ENCODE peak calls at places on chromosome 2, in seven cellular contexts. One of them, this sample, is unnamed. For H3K36me3, the result is how much of the 10 kb centered on the place peaks cover.

GRCh38 chr2:32832821-32833220 is 113.9 kb upstream of the LTBP1 start:
- DNase-seq in CD8-positive, alpha-beta T cell: no peak
- DNase-seq in brain microvascular endothelial cell: peak
- DNase-seq in MM.1S: no peak
- DNase-seq in astrocyte: peak
- DNase-seq in Peyer's patch: no peak
- DNase-seq in GM23338: peak
- DNase-seq in this sample: no peak

GRCh38 chr2:25437881-25438662 is 96.3 kb upstream of the DNMT3A start:
- DNase-seq in CD8-positive, alpha-beta T cell: no peak
- DNase-seq in brain microvascular endothelial cell: no peak
- DNase-seq in MM.1S: no peak
- DNase-seq in astrocyte: no peak
- DNase-seq in Peyer's patch: no peak
- DNase-seq in GM23338: no peak
- DNase-seq in this sample: no peak

GRCh38 chr2:73832905-73833304 is 4.1 kb downstream of the STAMBP start:
- DNase-seq in CD8-positive, alpha-beta T cell: no peak
- DNase-seq in brain microvascular endothelial cell: no peak
- DNase-seq in MM.1S: peak
- DNase-seq in astrocyte: peak
- DNase-seq in Peyer's patch: no peak
- DNase-seq in GM23338: no peak
- DNase-seq in this sample: no peak

GRCh38 chr2:64325852-64326577 is 127.9 kb upstream of the LGALSL start:
- DNase-seq in CD8-positive, alpha-beta T cell: peak
- DNase-seq in brain microvascular endothelial cell: no peak
- DNase-seq in MM.1S: peak
- DNase-seq in astrocyte: no peak
- DNase-seq in Peyer's patch: peak
- DNase-seq in GM23338: no peak
- DNase-seq in this sample: peak

GRCh38 chr2:206410714-206411113 is 32.6 kb upstream of the ADAM23 start:
- DNase-seq in CD8-positive, alpha-beta T cell: no peak
- DNase-seq in brain microvascular endothelial cell: no peak
- DNase-seq in MM.1S: no peak
- DNase-seq in astrocyte: no peak
- DNase-seq in Peyer's patch: no peak
- DNase-seq in GM23338: no peak
- DNase-seq in this sample: no peak

GRCh38 chr2:119490106-119490505 is 34.2 kb downstream of the SCTR start:
- DNase-seq in CD8-positive, alpha-beta T cell: no peak
- DNase-seq in brain microvascular endothelial cell: no peak
- DNase-seq in MM.1S: no peak
- DNase-seq in astrocyte: no peak
- DNase-seq in Peyer's patch: no peak
- DNase-seq in GM23338: no peak
- DNase-seq in this sample: no peak

GRCh38 chr2:128608911-128609880 is 290.5 kb upstream of the HS6ST1 start:
- DNase-seq in CD8-positive, alpha-beta T cell: no peak
- DNase-seq in brain microvascular endothelial cell: no peak
- DNase-seq in MM.1S: no peak
- DNase-seq in astrocyte: no peak
- DNase-seq in Peyer's patch: no peak
- DNase-seq in GM23338: no peak
- DNase-seq in this sample: no peak

GRCh38 chr2:239116456-239117246 is 268.8 kb downstream of the TWIST2 start:
- DNase-seq in CD8-positive, alpha-beta T cell: no peak
- DNase-seq in brain microvascular endothelial cell: peak
- DNase-seq in MM.1S: no peak
- DNase-seq in astrocyte: peak
- DNase-seq in Peyer's patch: no peak
- DNase-seq in GM23338: no peak
- DNase-seq in this sample: no peak

GRCh38 chr2:97734061-97734912 is 20.9 kb downstream of the ZAP70 start:
- DNase-seq in CD8-positive, alpha-beta T cell: no peak
- DNase-seq in brain microvascular endothelial cell: no peak
- DNase-seq in MM.1S: no peak
- DNase-seq in astrocyte: no peak
- DNase-seq in Peyer's patch: no peak
- DNase-seq in GM23338: no peak
- DNase-seq in this sample: no peak

GRCh38 chr2:196592331-196592911 is 47.1 kb upstream of the CCDC150 start:
- DNase-seq in CD8-positive, alpha-beta T cell: no peak
- DNase-seq in brain microvascular endothelial cell: peak
- DNase-seq in MM.1S: no peak
- DNase-seq in astrocyte: peak
- DNase-seq in Peyer's patch: no peak
- DNase-seq in GM23338: peak
- DNase-seq in this sample: no peak

GRCh38 chr2:79103199-79103598 is 15.4 kb upstream of the REG1B start:
- DNase-seq in CD8-positive, alpha-beta T cell: no peak
- DNase-seq in brain microvascular endothelial cell: no peak
- DNase-seq in MM.1S: no peak
- DNase-seq in astrocyte: no peak
- DNase-seq in Peyer's patch: no peak
- DNase-seq in GM23338: no peak
- DNase-seq in this sample: no peak

GRCh38 chr2:180787330-180787729 is 193.1 kb upstream of the UBE2E3 start:
- DNase-seq in CD8-positive, alpha-beta T cell: no peak
- DNase-seq in brain microvascular endothelial cell: no peak
- DNase-seq in MM.1S: no peak
- DNase-seq in astrocyte: peak
- DNase-seq in Peyer's patch: no peak
- DNase-seq in GM23338: no peak
- DNase-seq in this sample: no peak

GRCh38 chr2:97732436-97733340 is 19.3 kb downstream of the ZAP70 start:
- DNase-seq in CD8-positive, alpha-beta T cell: no peak
- DNase-seq in brain microvascular endothelial cell: no peak
- DNase-seq in MM.1S: no peak
- DNase-seq in astrocyte: no peak
- DNase-seq in Peyer's patch: no peak
- DNase-seq in GM23338: no peak
- DNase-seq in this sample: no peak

GRCh38 chr2:219385958-219386520 is 1.7 kb downstream of the DNPEP start:
- DNase-seq in CD8-positive, alpha-beta T cell: no peak
- DNase-seq in brain microvascular endothelial cell: no peak
- DNase-seq in MM.1S: no peak
- DNase-seq in astrocyte: no peak
- DNase-seq in Peyer's patch: no peak
- DNase-seq in GM23338: no peak
- DNase-seq in this sample: no peak

GRCh38 chr2:219388845-219389156 is 1.1 kb upstream of the DNPEP start:
- DNase-seq in CD8-positive, alpha-beta T cell: no peak
- DNase-seq in brain microvascular endothelial cell: no peak
- DNase-seq in MM.1S: no peak
- DNase-seq in astrocyte: no peak
- DNase-seq in Peyer's patch: no peak
- DNase-seq in GM23338: no peak
- DNase-seq in this sample: no peak

GRCh38 chr2:219386532-219387280 is 1.0 kb downstream of the DNPEP start:
- DNase-seq in CD8-positive, alpha-beta T cell: no peak
- DNase-seq in brain microvascular endothelial cell: no peak
- DNase-seq in MM.1S: no peak
- DNase-seq in astrocyte: no peak
- DNase-seq in Peyer's patch: no peak
- DNase-seq in GM23338: no peak
- DNase-seq in this sample: no peak

GRCh38 chr2:219387284-219388126 is at the start of gene DNPEP:
- DNase-seq in CD8-positive, alpha-beta T cell: peak
- DNase-seq in brain microvascular endothelial cell: peak
- DNase-seq in MM.1S: peak
- DNase-seq in astrocyte: peak
- DNase-seq in Peyer's patch: peak
- DNase-seq in GM23338: peak
- DNase-seq in this sample: peak

DNA sequence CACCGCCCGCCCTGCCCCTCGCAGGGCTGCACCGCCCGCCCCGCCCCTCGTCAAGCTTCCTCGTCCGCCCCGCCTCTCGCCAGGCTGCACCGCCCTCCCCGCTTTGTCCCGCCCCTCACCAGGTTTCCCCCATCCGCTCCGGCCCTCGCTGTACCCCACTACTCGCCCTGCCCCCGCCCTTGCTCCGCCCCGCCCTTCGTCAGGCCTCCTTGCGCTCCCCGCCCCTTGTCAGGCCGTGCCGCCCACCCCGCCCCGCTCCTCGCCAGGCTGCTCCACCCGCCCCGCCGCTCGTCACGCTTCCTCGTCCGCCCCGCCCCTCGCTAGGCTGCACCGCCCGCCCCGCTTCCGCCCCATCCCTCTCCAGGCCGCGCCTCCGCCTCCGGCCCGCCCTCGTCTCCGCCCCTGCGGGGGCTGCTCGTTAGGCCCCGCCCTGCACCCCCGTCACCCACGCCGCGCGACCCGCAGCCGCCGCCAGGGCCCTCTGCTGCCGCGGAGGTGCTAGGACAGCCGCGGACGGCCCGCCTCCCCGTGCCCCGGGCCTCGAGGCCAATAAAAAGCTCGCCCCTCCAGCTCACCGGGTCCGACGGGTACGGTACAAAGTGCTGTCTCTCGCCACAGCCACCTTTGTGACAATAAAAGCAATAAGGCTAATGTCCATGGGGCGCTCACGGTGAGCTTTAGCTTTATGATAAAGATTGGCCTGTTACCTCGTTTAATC is 574 bp upstream of the DNPEP start:
- DNase-seq in CD8-positive, alpha-beta T cell: peak
- DNase-seq in brain microvascular endothelial cell: peak
- DNase-seq in MM.1S: peak
- DNase-seq in astrocyte: peak
- DNase-seq in Peyer's patch: peak
- DNase-seq in GM23338: peak
- DNase-seq in this sample: peak
- TF ChIP-seq CTCF in CD8-positive, alpha-beta T cell: peak
- TF ChIP-seq CTCF in brain microvascular endothelial cell: peak
- TF ChIP-seq CTCF in MM.1S: peak
- TF ChIP-seq CTCF in astrocyte: peak
- TF ChIP-seq CTCF in Peyer's patch: peak
- TF ChIP-seq CTCF in GM23338: peak
- TF ChIP-seq CTCF in this sample: peak

GRCh38 chr2:234955091-234955511 is 3.3 kb downstream of the SH3BP4 start:
- DNase-seq in CD8-positive, alpha-beta T cell: no peak
- DNase-seq in brain microvascular endothelial cell: no peak
- DNase-seq in MM.1S: no peak
- DNase-seq in astrocyte: no peak
- DNase-seq in Peyer's patch: no peak
- DNase-seq in GM23338: peak
- DNase-seq in this sample: no peak

GRCh38 chr2:234952270-234953115 is 676 bp downstream of the SH3BP4 start:
- DNase-seq in CD8-positive, alpha-beta T cell: no peak
- DNase-seq in brain microvascular endothelial cell: no peak
- DNase-seq in MM.1S: peak
- DNase-seq in astrocyte: no peak
- DNase-seq in Peyer's patch: no peak
- DNase-seq in GM23338: peak
- DNase-seq in this sample: no peak

GRCh38 chr2:234954551-234954992 is 2.8 kb downstream of the SH3BP4 start:
- DNase-seq in CD8-positive, alpha-beta T cell: no peak
- DNase-seq in brain microvascular endothelial cell: no peak
- DNase-seq in MM.1S: no peak
- DNase-seq in astrocyte: peak
- DNase-seq in Peyer's patch: no peak
- DNase-seq in GM23338: peak
- DNase-seq in this sample: no peak

GRCh38 chr2:234951386-234952269 is at the start of gene SH3BP4:
- DNase-seq in CD8-positive, alpha-beta T cell: peak
- DNase-seq in brain microvascular endothelial cell: peak
- DNase-seq in MM.1S: peak
- DNase-seq in astrocyte: peak
- DNase-seq in Peyer's patch: peak
- DNase-seq in GM23338: peak
- DNase-seq in this sample: no peak

DNA sequence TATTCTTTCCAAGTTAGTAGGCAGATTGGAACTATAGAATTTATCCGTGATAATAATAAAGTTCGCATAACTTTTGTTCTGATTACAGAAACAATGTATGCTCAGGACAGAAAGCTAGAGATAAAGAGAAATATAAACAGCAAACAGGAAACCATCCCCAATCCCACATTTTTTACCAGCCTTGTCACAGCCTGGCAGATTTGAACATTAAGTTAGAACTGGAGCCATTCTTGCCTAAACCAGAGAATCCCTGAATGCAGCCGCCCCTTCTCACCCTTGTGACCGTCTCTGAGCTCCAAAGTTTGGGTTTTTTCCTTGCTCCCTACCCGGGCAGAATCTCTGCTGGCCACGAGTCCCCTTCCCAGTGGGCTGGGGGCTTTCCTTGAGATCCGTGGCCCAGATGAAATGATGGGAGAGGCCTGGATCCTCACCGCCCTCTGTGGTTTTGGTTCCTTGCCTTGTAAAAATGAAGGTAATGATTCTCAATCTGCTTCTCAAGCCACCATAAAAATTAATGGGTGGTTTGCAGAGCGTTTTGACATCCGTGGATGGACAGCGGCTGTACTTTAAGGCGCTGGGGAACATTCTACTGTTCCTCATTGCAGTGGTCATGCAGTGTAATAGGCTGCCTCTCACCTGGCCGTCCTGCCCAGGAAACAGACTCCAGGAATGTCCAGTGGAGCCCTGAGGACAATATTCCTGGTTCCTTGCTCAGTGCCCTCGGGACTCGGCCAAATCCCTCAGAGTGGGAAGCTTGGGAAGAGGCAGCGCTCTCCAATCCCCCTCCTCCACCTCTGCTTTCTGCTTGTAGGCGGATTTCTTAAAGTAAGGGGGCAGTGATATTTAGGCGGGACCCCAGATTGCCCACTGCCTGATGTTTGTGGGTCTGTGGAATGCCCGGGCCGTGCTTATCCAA is 1.6 kb downstream of the SH3BP4 start:
- DNase-seq in CD8-positive, alpha-beta T cell: no peak
- DNase-seq in brain microvascular endothelial cell: no peak
- DNase-seq in MM.1S: no peak
- DNase-seq in astrocyte: no peak
- DNase-seq in Peyer's patch: no peak
- DNase-seq in GM23338: peak
- DNase-seq in this sample: no peak
- H3K4me3 ChIP-seq in CD8-positive, alpha-beta T cell: no peak
- H3K4me3 ChIP-seq in brain microvascular endothelial cell: peak
- H3K4me3 ChIP-seq in MM.1S: peak
- H3K4me3 ChIP-seq in astrocyte: peak
- H3K4me3 ChIP-seq in Peyer's patch: peak
- H3K4me3 ChIP-seq in GM23338: peak
- H3K4me3 ChIP-seq in this sample: no peak

GRCh38 chr2:43989549-43989948 is 6.2 kb downstream of the LRPPRC start:
- DNase-seq in CD8-positive, alpha-beta T cell: no peak
- DNase-seq in brain microvascular endothelial cell: no peak
- DNase-seq in MM.1S: no peak
- DNase-seq in astrocyte: no peak
- DNase-seq in Peyer's patch: no peak
- DNase-seq in GM23338: no peak
- DNase-seq in this sample: no peak
- H3K36me3 ChIP-seq in CD8-positive, alpha-beta T cell: under half
- H3K36me3 ChIP-seq in brain microvascular endothelial cell: under half
- H3K36me3 ChIP-seq in MM.1S: under half
- H3K36me3 ChIP-seq in astrocyte: under half
- H3K36me3 ChIP-seq in Peyer's patch: under half
- H3K36me3 ChIP-seq in GM23338: under half
- H3K36me3 ChIP-seq in this sample: under half

DNA sequence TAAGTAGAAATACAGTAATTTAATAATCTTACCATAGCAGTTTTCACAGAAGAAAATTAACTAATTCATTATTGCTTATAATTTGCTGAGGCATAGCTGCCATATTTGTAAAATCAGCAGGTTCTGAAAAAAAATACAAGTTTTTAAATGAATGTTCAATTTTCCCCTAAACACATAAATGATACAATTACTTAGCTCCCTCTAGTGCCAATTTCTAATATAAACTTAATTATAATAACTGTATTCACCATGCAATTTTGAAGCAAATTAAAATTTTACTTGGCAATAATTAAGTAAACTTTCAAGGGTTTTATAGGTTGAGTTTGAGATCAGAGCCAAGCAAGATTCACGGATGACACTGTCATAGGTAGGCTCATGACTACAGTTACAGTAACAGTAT is 1321.6 kb upstream of the ACVR2A start:
- DNase-seq in CD8-positive, alpha-beta T cell: no peak
- DNase-seq in brain microvascular endothelial cell: no peak
- DNase-seq in MM.1S: peak
- DNase-seq in astrocyte: no peak
- DNase-seq in Peyer's patch: no peak
- DNase-seq in GM23338: peak
- DNase-seq in this sample: no peak
- TF ChIP-seq CTCF in CD8-positive, alpha-beta T cell: no peak
- TF ChIP-seq CTCF in brain microvascular endothelial cell: peak
- TF ChIP-seq CTCF in MM.1S: peak
- TF ChIP-seq CTCF in astrocyte: peak
- TF ChIP-seq CTCF in Peyer's patch: no peak
- TF ChIP-seq CTCF in GM23338: no peak
- TF ChIP-seq CTCF in this sample: no peak

This sample was measured in GM06990.